ENCODE peak calls at places on chromosome 20, in ten cellular contexts. I is upper lobe of right lung, L is GM12865, Y is MV-4-11, P is cardiac muscle cell, Z is HCT116, Q is ELR, N is prostate gland, A is aorta, H is cardiac fibroblast. K is an unnamed sample.

GRCh38 chr20:59483481-59483880 is 120.9 kb upstream of the PHACTR3 start:
- DNase-seq in I (no peak), L (no peak), Y (no peak), P (no peak), Z (no peak), Q (no peak), N (no peak), A (no peak), H (no peak), K (no peak)

GRCh38 chr20:2873010-2873746 is at the start of gene PTPRA:
- DNase-seq in I (peak), L (peak), Y (peak), P (peak), Z (peak), Q (peak), N (peak), A (peak), H (peak), K (peak)

GRCh38 chr20:53883098-53883762 is 187.2 kb downstream of the BCAS1 start:
- DNase-seq in I (no peak), L (no peak), Y (no peak), P (no peak), Z (no peak), Q (peak), N (no peak), A (no peak), H (peak), K (no peak)

GRCh38 chr20:59027746-59028320 is 4.3 kb downstream of the ATP5F1E start:
- DNase-seq in I (no peak), L (no peak), Y (no peak), P (no peak), Z (no peak), Q (peak), N (no peak), A (no peak), H (peak), K (no peak)

GRCh38 chr20:33521461-33521860 is 31.6 kb downstream of the CBFA2T2 start:
- DNase-seq in I (no peak), L (no peak), Y (no peak), P (no peak), Z (no peak), Q (no peak), N (no peak), A (no peak), H (no peak), K (no peak)

GRCh38 chr20:9408422-9409300 is 105.7 kb upstream of the LAMP5 start:
- DNase-seq in I (no peak), L (no peak), Y (no peak), P (no peak), Z (no peak), Q (peak), N (no peak), A (no peak), H (peak), K (no peak)

GRCh38 chr20:54148947-54149764 is 24.6 kb downstream of the CYP24A1 start:
- DNase-seq in I (no peak), L (no peak), Y (no peak), P (no peak), Z (peak), Q (no peak), N (peak), A (no peak), H (no peak), K (no peak)

GRCh38 chr20:62063981-62064787 is 1.5 kb downstream of the TAF4 start:
- DNase-seq in I (peak), L (no peak), Y (no peak), P (peak), Z (no peak), Q (peak), N (no peak), A (no peak), H (peak), K (no peak)

GRCh38 chr20:23145281-23145700 is 59.2 kb upstream of the CD93 start:
- DNase-seq in I (peak), L (no peak), Y (peak), P (no peak), Z (no peak), Q (peak), N (no peak), A (peak), H (peak), K (no peak)

GRCh38 chr20:62765021-62765420 is 31.3 kb upstream of the MRGBP start:
- DNase-seq in I (no peak), L (no peak), Y (no peak), P (no peak), Z (no peak), Q (no peak), N (no peak), A (no peak), H (no peak), K (no peak)

GRCh38 chr20:32387262-32387661 is 29.1 kb downstream of the ASXL1 start:
- DNase-seq in I (no peak), L (peak), Y (peak), P (no peak), Z (no peak), Q (peak), N (no peak), A (no peak), H (no peak), K (peak)

GRCh38 chr20:40519928-40520327 is 169.1 kb downstream of the MAFB start:
- DNase-seq in I (no peak), L (no peak), Y (no peak), P (no peak), Z (no peak), Q (no peak), N (no peak), A (no peak), H (no peak), K (no peak)

GRCh38 chr20:41989935-41990635 is 371.9 kb upstream of the CHD6 start:
- DNase-seq in I (no peak), L (no peak), Y (no peak), P (no peak), Z (no peak), Q (no peak), N (no peak), A (no peak), H (peak), K (no peak)

GRCh38 chr20:17712201-17712600 is 12.4 kb downstream of the BANF2 start:
- DNase-seq in I (no peak), L (no peak), Y (no peak), P (no peak), Z (no peak), Q (no peak), N (no peak), A (no peak), H (no peak), K (no peak)

GRCh38 chr20:48409216-48409615 is 418.6 kb downstream of the PREX1 start:
- DNase-seq in I (no peak), L (no peak), Y (no peak), P (no peak), Z (no peak), Q (no peak), N (no peak), A (no peak), H (no peak), K (no peak)

GRCh38 chr20:25353754-25354705 is 36.6 kb downstream of the ABHD12 start:
- DNase-seq in I (no peak), L (no peak), Y (no peak), P (no peak), Z (no peak), Q (no peak), N (peak), A (no peak), H (no peak), K (no peak)

GRCh38 chr20:58717278-58718091 is 24.9 kb downstream of the NPEPL1 start:
- DNase-seq in I (no peak), L (no peak), Y (no peak), P (no peak), Z (no peak), Q (peak), N (peak), A (peak), H (no peak), K (no peak)

GRCh38 chr20:39676857-39677351 is 714.8 kb downstream of the DHX35 start:
- DNase-seq in I (no peak), L (peak), Y (no peak), P (no peak), Z (no peak), Q (peak), N (peak), A (no peak), H (peak), K (no peak)

GRCh38 chr20:50189681-50190250 is 864 bp upstream of the CEBPB start:
- DNase-seq in I (peak), L (no peak), Y (no peak), P (no peak), Z (no peak), Q (peak), N (no peak), A (no peak), H (no peak), K (no peak)

GRCh38 chr20:53723045-53723444 is 129.4 kb upstream of the ZNF217 start:
- DNase-seq in I (no peak), L (no peak), Y (no peak), P (no peak), Z (no peak), Q (no peak), N (no peak), A (no peak), H (no peak), K (no peak)

K was measured in CD4-positive, alpha-beta memory T cell.